ENCODE peak calls at places on chromosomes 1 and 21, in eight cellular contexts. Z is myocyte; E is M059J; R is SHP77 treated with DMSO at 0.1 percent for 48 hours; G is tibial nerve; W is stimulated activated CD4-positive, alpha-beta T cell treated with anti-CD3 and anti-CD28 coated beads, Interleukin-12 subunit alpha, Interleukin-12 subunit beta, amount 100 ng/mL, for 48 hours; Y is activated T-cell treated with anti-CD3 and anti-CD28 coated beads, Interleukin-2, amount 50 U/mL, for 4 hours; F is NCI-H82. B is an unnamed sample.

GRCh38 chr1:158932171-158932570 is 819 bp downstream of the PYHIN1 start:
- DNase-seq in Z (no peak), E (no peak), R (no peak), G (no peak), W (no peak), Y (no peak), F (no peak), B (no peak)

GRCh38 chr1:116561563-116561962 is 9.3 kb downstream of the CD58 start:
- DNase-seq in Z (no peak), E (no peak), R (no peak), G (no peak), W (no peak), Y (no peak), F (no peak), B (no peak)

GRCh38 chr1:151494741-151495281 is 16.4 kb upstream of the CGN start:
- DNase-seq in Z (peak), E (peak), R (peak), G (no peak), W (no peak), Y (no peak), F (peak), B (peak)

GRCh38 chr1:217431395-217431794 is 199.5 kb downstream of the GPATCH2 start:
- DNase-seq in Z (no peak), E (no peak), R (no peak), G (no peak), W (no peak), Y (no peak), F (no peak), B (no peak)

GRCh38 chr1:4215391-4215790 is 315.3 kb upstream of the C1orf174 start:
- DNase-seq in Z (no peak), E (no peak), R (no peak), G (no peak), W (no peak), Y (no peak), F (no peak), B (no peak)

GRCh38 chr1:228293393-228293792 is 85.5 kb downstream of the OBSCN start:
- DNase-seq in Z (no peak), E (no peak), R (no peak), G (no peak), W (no peak), Y (no peak), F (no peak), B (no peak)

GRCh38 chr1:109468903-109469302 is 2.6 kb downstream of the SYPL2 start:
- DNase-seq in Z (no peak), E (no peak), R (no peak), G (no peak), W (no peak), Y (no peak), F (no peak), B (no peak)

GRCh38 chr1:224565186-224565585 is 50.9 kb upstream of the CNIH3 start:
- DNase-seq in Z (peak), E (peak), R (no peak), G (no peak), W (no peak), Y (no peak), F (no peak), B (peak)

GRCh38 chr1:110209715-110210603 is at the start of gene KCNC4:
- DNase-seq in Z (peak), E (peak), R (peak), G (peak), W (peak), Y (peak), F (peak), B (peak)

GRCh38 chr1:208499601-208500000 is 255.4 kb upstream of the PLXNA2 start:
- DNase-seq in Z (no peak), E (peak), R (no peak), G (no peak), W (no peak), Y (no peak), F (peak), B (no peak)

GRCh38 chr1:59486595-59486994 is 189.7 kb downstream of the FGGY start:
- DNase-seq in Z (no peak), E (no peak), R (no peak), G (no peak), W (no peak), Y (no peak), F (no peak), B (no peak)

GRCh38 chr1:9731051-9731537 is 79.6 kb downstream of the PIK3CD start:
- DNase-seq in Z (no peak), E (no peak), R (no peak), G (no peak), W (no peak), Y (no peak), F (no peak), B (no peak)

GRCh38 chr21:30256100-30256499 is 26.6 kb downstream of the KRTAP24-1 start:
- DNase-seq in Z (no peak), E (no peak), R (no peak), G (no peak), W (no peak), Y (no peak), F (no peak), B (no peak)

GRCh38 chr21:19256934-19257660 is 853.5 kb upstream of the TMPRSS15 start:
- DNase-seq in Z (no peak), E (no peak), R (no peak), G (no peak), W (no peak), Y (no peak), F (peak), B (no peak)

GRCh38 chr1:150487763-150488115 is 520 bp downstream of the TARS2 start:
- DNase-seq in Z (no peak), E (no peak), R (no peak), G (no peak), W (no peak), Y (no peak), F (peak), B (no peak)

GRCh38 chr1:151881479-151881878 is 27.8 kb downstream of the THEM4 start:
- DNase-seq in Z (no peak), E (peak), R (no peak), G (no peak), W (no peak), Y (no peak), F (no peak), B (peak)

GRCh38 chr1:38003261-38004250 is 1.8 kb downstream of the FHL3 start:
- DNase-seq in Z (peak), E (peak), R (no peak), G (no peak), W (no peak), Y (no peak), F (peak), B (peak)

B was measured in Ammon's horn.